ENCODE peak calls at places on chromosomes 11 and 22, in nine cellular contexts. E is aorta, B is fibroblast of lung, L is HL-60, I is small intestine, Q is body of pancreas, Y is kidney epithelial cell, G is keratinocyte, H is right cardiac atrium. D is an unnamed sample.

GRCh38 chr22:35552186-35552842 is 11.7 kb downstream of the RASD2 start:
- DNase-seq in B (no peak), G (no peak), L (peak; percentile 42), I (peak; percentile 65), Q (no peak), E (no peak), Y (no peak), H (no peak), D (no peak)

GRCh38 chr11:117703209-117703608 is 93.8 kb downstream of the DSCAML1 start:
- DNase-seq in H (no peak), Q (no peak), G (no peak), L (no peak), E (no peak), B (no peak), Y (no peak), I (no peak), D (no peak)

GRCh38 chr11:15627560-15627959 is 512.8 kb downstream of the INSC start:
- DNase-seq in L (no peak), Q (no peak), H (no peak), Y (no peak), I (no peak), G (no peak), B (peak; percentile 42), E (no peak), D (no peak)

GRCh38 chr11:63608353-63609345 is 5.6 kb downstream of the PLAAT3 start:
- DNase-seq in G (no peak), Y (peak; percentile 72), I (no peak), E (no peak), Q (no peak), H (no peak), B (no peak), L (no peak), D (no peak)

GRCh38 chr22:49632199-49633009 is 195.3 kb downstream of the BRD1 start:
- DNase-seq in E (no peak), Q (peak; percentile 58), Y (no peak), G (no peak), L (no peak), I (peak; percentile 32), B (peak; percentile 52), H (peak; percentile 86), D (peak; percentile 62)

GRCh38 chr11:35875063-35875462 is 68.8 kb upstream of the LDLRAD3 start:
- DNase-seq in E (no peak), L (no peak), I (no peak), Q (no peak), Y (no peak), G (no peak), H (no peak), B (no peak), D (no peak)

GRCh38 chr11:113104390-113105251 is 143.4 kb downstream of the NCAM1 start:
- DNase-seq in L (no peak), E (no peak), I (no peak), H (no peak), Y (no peak), Q (no peak), G (no peak), B (no peak), D (no peak)

GRCh38 chr22:49810363-49811013 is 17.2 kb downstream of the BRD1 start:
- DNase-seq in B (no peak), L (no peak), G (no peak), Q (no peak), I (no peak), Y (no peak), E (peak; percentile 41), H (no peak), D (no peak)

GRCh38 chr22:25754527-25755202 is 12.7 kb downstream of the MYO18B start:
- DNase-seq in H (peak; percentile 93), E (peak; percentile 96), B (peak; percentile 89), Y (no peak), I (no peak), L (no peak), G (no peak), Q (no peak), D (peak; percentile 92)

GRCh38 chr11:113296447-113297205 is 17.8 kb upstream of the TTC12 start:
- DNase-seq in H (no peak), E (no peak), Q (no peak), B (no peak), Y (no peak), L (no peak), G (no peak), I (no peak), D (no peak)

GRCh38 chr11:64163951-64164350 is 2.0 kb downstream of the MACROD1 start:
- DNase-seq in G (no peak), E (no peak), H (no peak), L (no peak), Y (no peak), Q (no peak), B (no peak), I (no peak), D (no peak)

GRCh38 chr22:21726650-21727049 is 8.9 kb downstream of the YPEL1 start:
- DNase-seq in H (no peak), Q (no peak), I (peak; percentile 20), B (no peak), L (peak; percentile 52), Y (no peak), E (no peak), G (no peak), D (no peak)

GRCh38 chr11:125083312-125084056 is 20.4 kb downstream of the SLC37A2 start:
- DNase-seq in Q (no peak), E (no peak), Y (no peak), H (no peak), B (no peak), L (no peak), G (no peak), I (no peak), D (no peak)

GRCh38 chr11:8799273-8799672 is 111.7 kb upstream of the AKIP1 start:
- DNase-seq in H (no peak), B (no peak), E (no peak), L (no peak), I (no peak), Q (no peak), Y (no peak), G (no peak), D (no peak)

GRCh38 chr11:66158156-66158555 is 88.1 kb downstream of the PACS1 start:
- DNase-seq in G (no peak), Y (no peak), H (no peak), E (no peak), L (no peak), B (no peak), I (no peak), Q (no peak), D (no peak)

GRCh38 chr11:10495464-10495786 is 40.4 kb downstream of the AMPD3 start:
- DNase-seq in G (no peak), Y (no peak), I (no peak), H (no peak), Q (no peak), L (no peak), B (no peak), E (no peak), D (no peak)

GRCh38 chr22:25758316-25758715 is 16.3 kb downstream of the MYO18B start:
- DNase-seq in Y (no peak), E (no peak), I (no peak), G (no peak), B (no peak), Q (no peak), H (no peak), L (no peak), D (no peak)

GRCh38 chr11:132336781-132337535 is 966.5 kb downstream of the NTM start:
- DNase-seq in Q (no peak), L (no peak), I (no peak), E (no peak), G (no peak), B (no peak), H (no peak), Y (no peak), D (no peak)

GRCh38 chr11:76266269-76266668 is 60.0 kb upstream of the WNT11 start:
- DNase-seq in I (no peak), H (no peak), G (peak; percentile 26), Q (no peak), E (no peak), B (peak; percentile 45), Y (peak; percentile 63), L (no peak), D (no peak)

GRCh38 chr11:67099841-67100324 is 19.2 kb upstream of the KDM2A start:
- DNase-seq in B (no peak), I (no peak), L (no peak), G (no peak), H (no peak), Y (no peak), E (no peak), Q (no peak), D (no peak)

GRCh38 chr11:128814856-128815705 is 52.0 kb downstream of the KCNJ1 start:
- DNase-seq in L (peak; percentile 54), I (no peak), G (no peak), Q (no peak), H (peak; percentile 81), Y (peak; percentile 50), B (peak; percentile 72), E (no peak), D (peak; percentile 49)
- H3K27me3 ChIP-seq in L (no peaks in the 10 kb centered on the region), I (no peaks in the 10 kb centered on the region), G (peaks cover 6% of the 10 kb centered on the region), Q (no peaks in the 10 kb centered on the region), H (no peaks in the 10 kb centered on the region), Y (no peaks in the 10 kb centered on the region), B (no peaks in the 10 kb centered on the region), E (no peaks in the 10 kb centered on the region), D (no peaks in the 10 kb centered on the region)

DNA sequence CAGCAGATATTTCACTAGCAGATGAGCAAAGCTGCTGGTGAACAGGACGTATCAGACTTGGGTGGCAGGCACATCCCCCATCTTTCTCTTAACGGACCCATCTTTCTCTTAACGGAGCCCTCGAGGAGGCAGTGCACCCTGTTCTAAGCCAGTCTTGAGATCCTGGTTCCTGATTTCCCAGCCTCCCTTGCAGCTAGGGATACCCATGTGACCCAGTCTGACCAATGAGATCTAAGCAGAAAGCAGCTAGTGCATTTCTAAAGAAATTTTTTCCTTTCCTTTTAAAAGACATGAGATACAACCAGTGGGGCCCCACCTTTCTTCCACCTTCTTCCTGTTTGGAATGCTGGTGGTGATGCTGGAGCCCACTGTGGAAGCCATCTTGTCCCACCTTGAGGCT is 13.6 kb upstream of the ELFN2 start:
- DNase-seq in B (no peak), H (no peak), I (no peak), G (no peak), E (no peak), L (no peak), Q (no peak), Y (no peak), D (no peak)
- H3K27me3 ChIP-seq in B (peaks cover 12% of the 10 kb centered on the region), H (no peaks in the 10 kb centered on the region), I (no peaks in the 10 kb centered on the region), G (no peaks in the 10 kb centered on the region), E (no peaks in the 10 kb centered on the region), L (peaks cover 4% of the 10 kb centered on the region), Q (peaks cover under 1% of the 10 kb centered on the region), Y (no peaks in the 10 kb centered on the region), D (peaks cover 12% of the 10 kb centered on the region)

GRCh38 chr11:23585700-23586099 is 725.4 kb upstream of the CCDC179 start:
- DNase-seq in Q (no peak), L (no peak), B (peak; percentile 37), E (no peak), Y (no peak), H (no peak), I (peak; percentile 39), G (no peak), D (no peak)
- H3K27me3 ChIP-seq in Q (no peaks in the 10 kb centered on the region), L (no peaks in the 10 kb centered on the region), B (no peaks in the 10 kb centered on the region), E (no peaks in the 10 kb centered on the region), Y (no peaks in the 10 kb centered on the region), H (no peaks in the 10 kb centered on the region), I (no peaks in the 10 kb centered on the region), G (no peaks in the 10 kb centered on the region), D (no peaks in the 10 kb centered on the region)

DNA sequence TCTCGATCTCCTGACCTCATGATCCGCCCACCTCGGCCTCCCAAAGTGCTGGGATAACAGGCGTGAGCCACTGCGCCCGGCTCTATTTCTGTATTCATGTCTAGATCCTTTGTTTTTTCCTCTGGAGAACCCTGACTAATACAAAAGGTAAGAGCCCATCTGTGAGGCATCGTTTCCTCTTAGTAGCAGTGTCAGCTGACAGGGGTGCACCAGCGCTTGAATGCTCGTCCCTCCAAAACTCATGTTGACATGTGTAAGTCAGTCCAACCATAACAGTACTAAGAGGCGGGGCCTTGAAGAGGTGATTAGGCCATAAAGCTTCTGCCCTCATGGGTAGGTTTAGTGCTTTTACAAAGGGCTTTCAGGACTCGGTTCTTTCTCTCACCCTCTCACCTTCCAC is 470.1 kb upstream of the B3GAT1 start:
- DNase-seq in G (no peak), E (no peak), H (no peak), I (no peak), B (no peak), Y (no peak), L (no peak), Q (no peak), D (no peak)
- H3K27me3 ChIP-seq in G (no peaks in the 10 kb centered on the region), E (no peaks in the 10 kb centered on the region), H (peaks cover 2% of the 10 kb centered on the region), I (no peaks in the 10 kb centered on the region), B (no peaks in the 10 kb centered on the region), Y (no peaks in the 10 kb centered on the region), L (no peaks in the 10 kb centered on the region), Q (peaks cover 7% of the 10 kb centered on the region), D (no peaks in the 10 kb centered on the region)

D was measured in heart right ventricle.